ENCODE peak calls at places on chromosome X, in four cellular contexts. T is HepG2, W is A549, X is GM23338. B is an unnamed sample.

GRCh38 chrX:50920132-50920531 is 9.6 kb downstream of the BMP15 start:
- DNase-seq in T (peak), W (peak), X (peak), B (no peak)

GRCh38 chrX:110992611-110993010 is 103.4 kb upstream of the PAK3 start:
- DNase-seq in T (peak), W (peak), X (peak), B (no peak)

GRCh38 chrX:150544222-150544787 is 24.1 kb upstream of the MTM1 start:
- DNase-seq in T (peak), W (peak), X (peak), B (no peak)

GRCh38 chrX:42143866-42144592 is 220.7 kb upstream of the CASK start:
- DNase-seq in T (no peak), W (no peak), X (no peak), B (no peak)

GRCh38 chrX:107537815-107538214 is 88.4 kb downstream of the FRMPD3 start:
- DNase-seq in T (peak), W (peak), X (peak), B (no peak)

GRCh38 chrX:154123241-154124219 is 20.5 kb upstream of the OPN1LW start:
- DNase-seq in T (peak), W (peak), X (no peak), B (no peak)

GRCh38 chrX:9349572-9350259 is 115.1 kb upstream of the TBL1X start:
- DNase-seq in T (no peak), W (no peak), X (no peak), B (no peak)

GRCh38 chrX:136666088-136666487 is 18.1 kb downstream of the CD40LG start:
- DNase-seq in T (no peak), W (no peak), X (no peak), B (no peak)

GRCh38 chrX:72230290-72230689 is 8.5 kb downstream of the ERCC6L start:
- DNase-seq in T (no peak), W (no peak), X (no peak), B (no peak)

GRCh38 chrX:104842646-104843045 is 276.6 kb downstream of the IL1RAPL2 start:
- DNase-seq in T (no peak), W (no peak), X (no peak), B (no peak)

GRCh38 chrX:43882294-43882681 is at the start of gene MAOB:
- DNase-seq in T (peak), W (no peak), X (peak), B (no peak)
- TF ChIP-seq JUNB in T (no peak), W (no peak), X (no peak), B (no peak)

GRCh38 chrX:63679432-63679831 is 105.6 kb downstream of the ARHGEF9 start:
- DNase-seq in T (no peak), W (no peak), X (no peak), B (no peak)

GRCh38 chrX:63673896-63674295 is 111.1 kb downstream of the ARHGEF9 start:
- DNase-seq in T (no peak), W (no peak), X (no peak), B (no peak)

GRCh38 chrX:63680423-63680822 is 104.6 kb downstream of the ARHGEF9 start:
- DNase-seq in T (no peak), W (no peak), X (no peak), B (no peak)

GRCh38 chrX:63675716-63676115 is 109.3 kb downstream of the ARHGEF9 start:
- DNase-seq in T (no peak), W (no peak), X (no peak), B (no peak)
- TF ChIP-seq JUNB in T (no peak), W (no peak), X (no peak), B (no peak)

DNA sequence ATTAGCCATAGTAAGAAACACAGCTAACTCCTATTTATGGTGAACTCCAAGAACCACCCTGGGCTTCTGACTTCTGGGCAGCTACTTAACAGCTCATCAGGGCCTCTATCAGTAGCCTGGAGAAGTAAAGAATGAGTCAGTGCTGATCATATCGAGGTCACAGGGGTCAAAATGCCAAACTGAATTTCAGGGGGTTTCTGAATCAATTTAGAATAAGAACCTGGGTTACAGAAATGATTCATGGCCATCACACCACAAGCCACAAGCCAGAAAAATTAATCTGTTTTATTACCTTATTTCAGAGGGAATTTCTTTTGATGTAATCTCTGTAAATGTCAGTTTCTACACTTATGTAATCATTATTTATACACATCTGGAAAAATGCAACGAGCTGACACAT is 64.4 kb downstream of the CHST7 start:
- DNase-seq in T (no peak), W (no peak), X (no peak), B (peak)
- TF ChIP-seq JUNB in T (no peak), W (no peak), X (no peak), B (peak)

DNA sequence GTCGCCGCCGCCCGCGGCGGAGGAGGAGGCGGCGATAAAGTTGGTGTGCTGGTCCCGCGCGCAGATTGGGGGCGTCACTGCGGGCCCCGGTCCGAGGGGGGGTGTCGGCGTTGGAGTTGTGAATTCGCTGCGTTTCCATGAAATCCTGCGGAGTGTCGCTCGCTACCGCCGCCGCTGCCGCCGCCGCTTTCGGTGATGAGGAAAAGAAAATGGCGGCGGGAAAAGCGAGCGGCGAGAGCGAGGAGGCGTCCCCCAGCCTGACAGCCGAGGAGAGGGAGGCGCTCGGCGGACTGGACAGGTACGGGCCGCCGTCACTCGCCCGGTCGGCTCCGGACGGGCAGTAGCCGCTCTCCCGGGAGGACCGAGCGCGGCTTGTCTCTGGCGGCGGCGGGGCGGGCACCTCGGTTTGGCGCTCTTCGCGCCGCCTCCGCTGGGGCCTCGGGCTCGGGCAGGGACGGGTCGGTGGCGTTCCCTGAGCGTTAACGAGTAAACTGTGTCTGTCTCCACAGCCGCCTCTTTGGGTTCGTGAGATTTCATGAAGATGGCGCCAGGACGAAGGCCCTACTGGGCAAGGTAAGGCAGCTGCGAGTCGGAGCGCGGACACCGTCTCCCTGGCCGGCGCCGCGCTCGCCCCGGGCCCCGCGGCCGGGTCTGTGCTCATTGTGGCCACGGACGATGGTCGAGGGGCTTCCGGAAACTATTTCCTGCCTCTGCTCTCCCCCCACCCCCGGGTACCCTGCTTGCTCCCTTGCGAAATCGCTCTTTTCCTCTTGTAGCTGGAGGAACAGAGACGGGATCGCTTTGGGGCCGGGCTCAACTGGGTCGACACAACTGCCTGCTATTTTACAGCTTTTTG is 655 bp downstream of the KDM6A start:
- DNase-seq in T (no peak), W (peak), X (peak), B (no peak)
- TF ChIP-seq JUNB in T (no peak), W (no peak), X (no peak), B (no peak)

DNA sequence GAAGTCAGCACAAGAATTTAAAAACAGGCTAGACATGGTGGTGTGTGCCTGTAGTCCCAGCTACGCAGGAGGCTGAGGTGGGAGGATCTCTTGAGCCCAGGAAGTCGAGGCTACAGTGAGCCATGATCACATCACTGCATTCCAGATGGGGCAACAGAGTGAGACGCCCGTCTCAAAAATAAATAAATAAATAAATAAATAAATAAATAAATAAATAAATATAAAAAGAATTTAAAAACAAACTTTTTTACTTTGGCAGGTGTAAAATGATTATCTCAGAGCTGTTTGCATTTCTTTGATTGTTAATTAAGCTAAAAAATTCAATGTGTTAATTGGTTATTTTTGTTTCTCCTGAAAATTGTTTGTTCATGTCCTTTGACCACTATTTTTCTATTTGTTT is 97.5 kb upstream of the RPS6KA3 start:
- DNase-seq in T (no peak), W (no peak), X (no peak), B (no peak)
- TF ChIP-seq JUNB in T (no peak), W (no peak), X (no peak), B (no peak)

GRCh38 chrX:138710866-138711331 is 618 bp downstream of the FGF13 start:
- DNase-seq in T (no peak), W (no peak), X (peak), B (no peak)

GRCh38 chrX:138711399-138712347 is at the start of gene FGF13:
- DNase-seq in T (peak), W (peak), X (peak), B (no peak)

GRCh38 chrX:138710311-138710791 is 1.2 kb downstream of the FGF13 start:
- DNase-seq in T (no peak), W (peak), X (no peak), B (no peak)

GRCh38 chrX:138709886-138710285 is 1.6 kb downstream of the FGF13 start:
- DNase-seq in T (no peak), W (no peak), X (peak), B (no peak)

GRCh38 chrX:138708268-138708667 is 3.2 kb downstream of the FGF13 start:
- DNase-seq in T (no peak), W (no peak), X (no peak), B (no peak)
- TF ChIP-seq JUNB in T (no peak), W (no peak), X (no peak), B (no peak)

B was measured in GM12878.